ENCODE peak calls at places on chromosomes 3 and 15, in nine cellular contexts. X is HepG2, K is K562, L is stomach, I is upper lobe of left lung, D is sigmoid colon, H is GM12878, M is SK-N-SH, V is transverse colon. J is an unnamed sample.

GRCh38 chr3:146308682-146309081 is 57.8 kb upstream of the PLSCR4 start:
- DNase-seq in K (no peak), V (no peak), H (no peak), D (no peak), L (no peak), X (no peak), I (no peak), M (no peak), J (no peak)

GRCh38 chr3:97958396-97958795 is 13.8 kb downstream of the RIOX2 start:
- DNase-seq in M (no peak), H (no peak), L (no peak), D (no peak), V (no peak), I (no peak), X (no peak), K (no peak), J (no peak)

GRCh38 chr15:78810377-78811123 is 714 bp downstream of the ADAMTS7 start:
- DNase-seq in K (peak), I (no peak), X (no peak), M (peak), L (peak), D (peak), H (no peak), V (peak), J (peak)

GRCh38 chr3:149454746-149455145 is 19.8 kb upstream of the TM4SF4 start:
- DNase-seq in X (no peak), L (no peak), H (no peak), V (no peak), I (no peak), K (no peak), M (no peak), D (no peak), J (no peak)

GRCh38 chr3:45992820-45993219 is 2.8 kb downstream of the FYCO1 start:
- DNase-seq in K (no peak), L (no peak), M (no peak), D (no peak), V (no peak), H (no peak), I (no peak), X (no peak), J (no peak)

GRCh38 chr3:53478166-53478830 is 16.1 kb upstream of the CACNA1D start:
- DNase-seq in D (no peak), I (no peak), K (no peak), V (peak), X (peak), L (no peak), M (peak), H (no peak), J (no peak)

GRCh38 chr15:38994310-38994709 is 429.7 kb upstream of the RASGRP1 start:
- DNase-seq in K (no peak), L (no peak), M (no peak), V (no peak), H (no peak), I (no peak), D (no peak), X (peak), J (no peak)

GRCh38 chr3:107739227-107739626 is 216.5 kb downstream of the BBX start:
- DNase-seq in X (no peak), V (no peak), H (no peak), I (no peak), L (no peak), M (no peak), K (no peak), D (no peak), J (no peak)

GRCh38 chr3:172746476-172746875 is 4.0 kb upstream of the ECT2 start:
- DNase-seq in L (no peak), X (no peak), D (no peak), V (no peak), M (no peak), I (no peak), H (no peak), K (no peak), J (no peak)

GRCh38 chr15:64686130-64686735 is 89.2 kb downstream of the RBPMS2 start:
- DNase-seq in L (no peak), M (peak), V (no peak), I (no peak), K (peak), X (peak), H (no peak), D (no peak), J (no peak)
- TF ChIP-seq POLR2AphosphoS5 in L (no peak), M (no peak), V (no peak), I (no peak), K (no peak), X (no peak), H (no peak), D (peak), J (no peak)

GRCh38 chr3:86797946-86798345 is 193.0 kb downstream of the VGLL3 start:
- DNase-seq in X (no peak), H (no peak), D (no peak), I (no peak), M (no peak), K (no peak), V (no peak), L (no peak), J (no peak)
- H3K4me3 ChIP-seq in X (no peak), H (no peak), D (no peak), I (no peak), M (no peak), K (no peak), V (no peak), L (no peak), J (no peak)

GRCh38 chr3:105555206-105555605 is 188.5 kb downstream of the ALCAM start:
- DNase-seq in K (no peak), V (no peak), M (no peak), H (no peak), I (no peak), D (no peak), L (no peak), X (no peak), J (no peak)
- TF ChIP-seq EP300 in K (no peak), V (no peak), M (no peak), H (no peak), I (no peak), D (no peak), L (no peak), X (no peak), J (no peak)

GRCh38 chr3:10291139-10291500 is 1.6 kb downstream of the GHRL start:
- DNase-seq in H (no peak), X (no peak), L (no peak), K (no peak), I (no peak), M (no peak), D (no peak), V (no peak), J (no peak)

GRCh38 chr3:10289077-10289476 is 3.7 kb downstream of the GHRL start:
- DNase-seq in M (no peak), V (no peak), I (no peak), L (no peak), K (no peak), H (no peak), D (no peak), X (no peak), J (no peak)

GRCh38 chr3:10289785-10290355 is 2.9 kb downstream of the GHRL start:
- DNase-seq in K (no peak), M (no peak), D (no peak), V (no peak), H (no peak), I (no peak), L (no peak), X (no peak), J (no peak)

GRCh38 chr3:10291641-10292040 is 1.1 kb downstream of the GHRL start:
- DNase-seq in L (no peak), I (no peak), X (no peak), V (no peak), H (no peak), M (no peak), D (no peak), K (no peak), J (no peak)

GRCh38 chr3:10290476-10291138 is 2.1 kb downstream of the GHRL start:
- DNase-seq in X (no peak), K (no peak), V (no peak), I (no peak), H (no peak), L (no peak), D (no peak), M (no peak), J (no peak)
- TF ChIP-seq POLR2AphosphoS5 in X (no peak), K (no peak), V (no peak), I (no peak), H (no peak), L (no peak), D (no peak), M (no peak), J (no peak)

DNA sequence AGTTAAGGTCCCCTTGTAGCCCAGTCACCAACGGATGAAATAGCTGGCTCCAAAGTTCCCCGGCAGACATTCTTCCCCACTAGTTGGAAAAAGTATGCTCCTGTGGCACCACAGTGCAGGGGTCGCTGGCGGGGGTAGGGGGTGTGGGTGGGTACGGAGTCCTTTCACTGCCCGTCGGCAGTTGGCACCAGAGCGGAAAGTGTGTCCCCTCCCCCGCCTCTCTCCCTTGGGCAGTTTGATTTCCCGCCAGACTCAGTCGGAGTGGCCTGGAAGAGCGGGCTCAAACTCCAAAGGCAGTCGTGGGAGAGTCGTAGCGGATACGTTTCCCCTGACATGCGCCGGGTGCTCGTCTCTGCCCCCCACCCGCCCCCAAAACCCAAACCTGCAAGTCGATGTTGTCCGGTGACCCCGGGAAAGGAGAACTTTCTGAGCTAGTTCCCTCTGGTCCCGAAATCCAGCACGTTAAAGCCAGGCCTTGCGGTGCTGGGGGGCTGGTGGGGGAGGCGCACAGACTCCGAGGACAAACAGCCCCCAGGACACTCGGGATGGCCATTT is 4.5 kb upstream of the FOXB1 start:
- DNase-seq in X (no peak), M (peak), H (no peak), L (no peak), K (no peak), V (no peak), I (no peak), D (no peak), J (no peak)
- H3K4me3 ChIP-seq in X (no peak), M (no peak), H (no peak), L (no peak), K (no peak), V (no peak), I (no peak), D (no peak), J (no peak)

DNA sequence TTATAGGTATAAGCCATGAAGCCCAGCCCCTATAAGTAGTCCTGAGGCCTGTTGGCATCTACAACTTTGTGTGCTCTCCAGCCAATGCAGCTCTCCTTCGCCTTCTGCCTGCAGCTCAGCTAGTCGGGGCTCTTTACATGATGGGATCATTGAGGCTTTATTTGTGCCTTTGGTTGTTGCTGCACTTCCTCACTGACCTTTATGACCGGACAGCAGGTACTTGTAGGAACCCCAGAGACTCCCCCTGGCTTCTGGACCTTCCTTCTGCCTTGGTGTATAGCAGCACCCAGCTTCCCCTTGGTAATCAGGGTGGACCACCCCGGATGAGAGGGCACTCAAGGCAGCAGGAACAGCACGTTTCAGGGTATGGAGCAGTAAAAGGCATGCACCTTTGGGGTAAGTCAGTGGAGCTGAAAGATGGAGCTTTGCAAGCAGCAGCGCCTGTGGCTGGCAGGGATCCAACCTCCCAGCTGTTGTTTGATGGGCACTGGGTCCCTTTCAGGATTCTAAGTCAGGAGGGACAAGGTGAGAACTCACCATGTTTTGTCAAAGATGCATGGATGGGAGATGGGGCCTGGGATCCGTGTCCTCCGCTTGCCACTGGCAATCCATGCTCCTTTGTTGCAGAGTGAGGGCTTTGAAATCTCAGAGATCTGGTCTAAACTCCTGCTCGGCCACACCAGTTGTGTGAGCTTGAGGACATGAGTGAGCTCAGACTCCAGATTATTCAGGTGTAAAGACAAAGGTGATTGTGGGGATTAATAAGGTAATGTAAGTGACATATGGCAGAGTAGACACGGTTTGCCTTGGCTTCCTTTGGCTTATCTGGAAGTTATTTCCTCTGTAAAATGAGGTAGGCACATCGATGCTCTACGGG is 65.1 kb upstream of the KLF13 start:
- DNase-seq in H (no peak), D (peak), L (peak), K (no peak), I (peak), M (no peak), X (no peak), V (no peak), J (peak)
- TF ChIP-seq EP300 in H (no peak), D (no peak), L (no peak), K (no peak), I (no peak), M (no peak), X (no peak), V (no peak), J (no peak)

DNA sequence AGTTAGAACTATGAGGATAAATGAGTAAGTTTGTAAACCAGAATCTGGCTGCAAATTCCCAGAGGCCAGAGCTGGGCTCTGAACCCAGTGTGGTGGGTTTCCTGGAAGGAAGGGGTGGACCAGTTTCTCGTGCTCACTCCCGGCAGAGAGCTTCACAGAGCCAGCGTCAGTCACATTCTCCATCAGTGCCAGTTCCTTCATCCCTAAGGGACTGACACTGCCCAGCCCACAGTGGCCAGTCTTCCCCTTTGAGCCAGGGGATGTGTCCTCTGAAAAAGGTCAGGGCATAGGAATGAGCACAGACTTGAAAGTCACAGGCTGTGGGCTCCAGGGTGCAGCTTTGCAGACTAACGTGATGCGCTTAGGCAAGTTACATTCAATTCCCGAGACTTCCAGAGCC is 135.8 kb upstream of the HACD2 start:
- DNase-seq in D (no peak), K (no peak), M (no peak), X (no peak), L (no peak), I (no peak), H (no peak), V (no peak), J (no peak)
- TF ChIP-seq POLR2AphosphoS5 in D (peak), K (no peak), M (no peak), X (no peak), L (no peak), I (no peak), H (no peak), V (no peak), J (no peak)

DNA sequence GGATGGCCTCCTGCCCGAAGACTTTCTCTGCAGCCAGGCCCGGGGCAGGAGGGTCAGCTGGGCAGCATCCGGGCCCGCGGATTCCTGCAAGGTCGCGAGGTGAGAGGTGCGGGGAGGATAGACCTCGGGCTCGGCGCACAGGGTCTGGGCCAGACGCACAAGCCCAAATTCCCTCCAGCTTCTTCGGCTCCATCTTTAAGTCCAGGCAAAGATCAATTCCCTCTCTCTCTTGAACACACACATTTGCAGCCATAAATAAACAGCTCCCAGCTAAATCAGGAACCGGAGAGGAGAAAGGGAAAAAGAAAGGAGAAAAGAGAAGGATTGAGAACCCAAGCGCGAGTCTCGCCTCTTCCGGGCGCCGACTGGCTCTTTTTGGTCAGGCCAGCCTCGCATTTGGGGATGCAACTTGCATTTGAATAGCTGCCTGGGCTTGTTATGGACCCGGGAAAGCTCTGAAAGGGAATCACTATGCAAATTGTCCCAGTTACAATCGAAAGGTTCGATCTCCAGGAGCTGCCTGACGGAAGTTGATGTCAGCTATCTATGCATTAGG is 14.5 kb upstream of the ONECUT1 start:
- DNase-seq in I (no peak), V (no peak), D (no peak), K (no peak), X (no peak), H (no peak), L (no peak), M (no peak), J (no peak)
- H3K4me3 ChIP-seq in I (peak), V (peak), D (peak), K (no peak), X (no peak), H (no peak), L (peak), M (peak), J (peak)

DNA sequence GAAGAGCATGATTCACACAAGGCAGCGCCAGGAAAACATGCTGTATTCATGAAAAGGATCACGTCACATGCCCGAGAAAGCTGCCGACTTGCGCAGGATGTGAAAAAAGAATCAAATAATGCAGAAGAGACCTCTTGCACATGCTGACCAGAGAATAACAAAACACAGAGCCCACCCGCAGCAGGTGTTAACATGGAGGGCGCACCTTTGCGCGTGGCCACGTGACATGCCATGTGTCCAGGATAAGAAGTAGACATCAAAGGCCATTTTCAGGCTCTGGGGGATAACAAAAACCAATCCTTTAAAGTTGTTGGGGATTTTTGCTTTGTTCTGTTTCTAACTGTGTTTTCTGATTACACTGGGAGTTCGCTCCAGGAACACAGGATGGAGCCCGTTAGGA is 1332.8 kb downstream of the ZPLD1 start:
- DNase-seq in L (no peak), H (no peak), V (no peak), I (no peak), K (no peak), X (no peak), D (no peak), M (no peak), J (no peak)
- TF ChIP-seq EP300 in L (no peak), H (no peak), V (no peak), I (no peak), K (no peak), X (no peak), D (no peak), M (no peak), J (no peak)